ENCODE peak calls at places on chromosomes 7 and 10, in seven cellular contexts. C is thyroid gland, E is Calu3, K is bronchial epithelial cell, F is left ventricle myocardium inferior, L is T-helper 1 cell, Y is foreskin melanocyte. X is an unnamed sample.

GRCh38 chr7:159197066-159197975 is 52.7 kb upstream of the VIPR2 start:
- DNase-seq in C (no peak), E (no peak), K (peak), F (no peak), L (no peak), Y (no peak), X (no peak)

GRCh38 chr7:23264916-23265458 is 18.4 kb downstream of the GPNMB start:
- DNase-seq in C (no peak), E (no peak), K (no peak), F (no peak), L (no peak), Y (no peak), X (no peak)

GRCh38 chr10:58356756-58357155 is 21.9 kb downstream of the UBE2D1 start:
- DNase-seq in C (no peak), E (no peak), K (no peak), F (no peak), L (no peak), Y (no peak), X (no peak)

GRCh38 chr7:46352335-46352954 is 431.4 kb upstream of the IGFBP3 start:
- DNase-seq in C (peak), E (peak), K (peak), F (no peak), L (no peak), Y (peak), X (peak)

GRCh38 chr7:140640727-140641531 is at the start of gene DENND2A:
- DNase-seq in C (peak), E (no peak), K (no peak), F (peak), L (no peak), Y (peak), X (no peak)

GRCh38 chr7:157014635-157015555 is 4.4 kb upstream of the MNX1 start:
- DNase-seq in C (no peak), E (no peak), K (no peak), F (no peak), L (no peak), Y (no peak), X (no peak)

GRCh38 chr7:2589341-2589740 is 30.6 kb downstream of the IQCE start:
- DNase-seq in C (no peak), E (no peak), K (no peak), F (no peak), L (no peak), Y (no peak), X (no peak)

GRCh38 chr7:35487841-35488240 is 207.1 kb downstream of the HERPUD2 start:
- DNase-seq in C (no peak), E (no peak), K (no peak), F (no peak), L (no peak), Y (no peak), X (no peak)

GRCh38 chr7:128065872-128066271 is 34.6 kb upstream of the LRRC4 start:
- DNase-seq in C (no peak), E (no peak), K (no peak), F (no peak), L (no peak), Y (no peak), X (no peak)

GRCh38 chr10:132387723-132388210 is 9.2 kb upstream of the PWWP2B start:
- DNase-seq in C (peak), E (peak), K (no peak), F (peak), L (peak), Y (no peak), X (no peak)

GRCh38 chr10:97109562-97109961 is 76.2 kb downstream of the SLIT1 start:
- DNase-seq in C (no peak), E (no peak), K (no peak), F (no peak), L (no peak), Y (no peak), X (no peak)

GRCh38 chr10:132666733-132667612 is 119.0 kb downstream of the NKX6-2 start:
- DNase-seq in C (no peak), E (no peak), K (peak), F (no peak), L (no peak), Y (no peak), X (no peak)

GRCh38 chr7:129862672-129863071 is 90.1 kb downstream of the UBE2H start:
- DNase-seq in C (peak), E (no peak), K (no peak), F (no peak), L (no peak), Y (no peak), X (no peak)

GRCh38 chr10:91799580-91799975 is 1.4 kb downstream of the TNKS2 start:
- DNase-seq in C (no peak), E (no peak), K (peak), F (no peak), L (no peak), Y (no peak), X (no peak)

GRCh38 chr7:156466955-156467625 is 173.5 kb upstream of the RNF32 start:
- DNase-seq in C (no peak), E (no peak), K (no peak), F (no peak), L (no peak), Y (no peak), X (no peak)

GRCh38 chr10:97474918-97475317 is 23.3 kb downstream of the MMS19 start:
- DNase-seq in C (no peak), E (no peak), K (no peak), F (no peak), L (no peak), Y (no peak), X (no peak)

GRCh38 chr10:116877391-116877790 is 28.1 kb downstream of the ENO4 start:
- DNase-seq in C (no peak), E (no peak), K (peak), F (no peak), L (no peak), Y (no peak), X (no peak)

GRCh38 chr10:37707829-37708578 is 149.4 kb downstream of the ZNF248 start:
- DNase-seq in C (no peak), E (no peak), K (no peak), F (no peak), L (no peak), Y (no peak), X (no peak)

X was measured in smooth muscle cell of the brain vasculature.